ENCODE peak calls at places on chromosomes 6 and 20, in seven cellular contexts. W is transverse colon, K is tibial artery, T is heart right ventricle, G is cardiac fibroblast, S is fibroblast of pulmonary artery, H is kidney. Y is an unnamed sample.

GRCh38 chr6:142744836-142745235 is 200.1 kb downstream of the HIVEP2 start:
- DNase-seq in H (no peak), T (no peak), G (no peak), S (peak), K (no peak), W (no peak), Y (no peak)

GRCh38 chr6:41706876-41707564 is 28.4 kb downstream of the TFEB start:
- DNase-seq in S (peak), K (peak), W (no peak), G (peak), H (peak), T (no peak), Y (no peak)

GRCh38 chr20:46995561-46996142 is 101.0 kb downstream of the EYA2 start:
- DNase-seq in H (no peak), T (no peak), K (no peak), G (no peak), W (no peak), S (no peak), Y (peak)

GRCh38 chr6:26272171-26272631 is 92.8 kb upstream of the BTN3A2 start:
- DNase-seq in S (no peak), H (peak), T (peak), W (peak), G (no peak), K (no peak), Y (no peak)

GRCh38 chr20:45538209-45538798 is 978 bp downstream of the WFDC6 start:
- DNase-seq in G (no peak), S (no peak), K (no peak), H (no peak), W (no peak), T (no peak), Y (peak)

GRCh38 chr6:155432293-155432692 is 23.3 kb downstream of the NOX3 start:
- DNase-seq in K (no peak), H (no peak), S (no peak), G (no peak), T (no peak), W (no peak), Y (no peak)

GRCh38 chr20:58135441-58136170 is 92.8 kb downstream of the ANKRD60 start:
- DNase-seq in T (no peak), K (no peak), W (no peak), G (no peak), H (no peak), S (no peak), Y (no peak)

GRCh38 chr6:70413114-70413828 is at the start of gene FAM135A:
- DNase-seq in T (peak), W (peak), H (peak), G (peak), K (peak), S (peak), Y (peak)

GRCh38 chr6:89970609-89971337 is 76.5 kb downstream of the GJA10 start:
- DNase-seq in S (peak), W (no peak), H (peak), K (no peak), T (peak), G (peak), Y (no peak)

GRCh38 chr6:1760876-1761275 is 151.2 kb downstream of the FOXC1 start:
- DNase-seq in W (no peak), G (no peak), K (no peak), H (no peak), T (no peak), S (no peak), Y (no peak)

GRCh38 chr6:126140015-126140414 is 153.7 kb downstream of the TRMT11 start:
- DNase-seq in H (no peak), S (no peak), G (no peak), W (no peak), T (no peak), K (no peak), Y (no peak)

GRCh38 chr20:33431797-33432381 is 11.7 kb downstream of the SNTA1 start:
- DNase-seq in G (peak), S (peak), H (no peak), W (no peak), K (no peak), T (peak), Y (no peak)

GRCh38 chr20:52191132-52191435 is 495 bp downstream of the ZFP64 start:
- DNase-seq in T (no peak), K (no peak), S (no peak), G (no peak), H (peak), W (no peak), Y (no peak)

GRCh38 chr20:52193886-52194545 is 2.4 kb upstream of the ZFP64 start:
- DNase-seq in H (no peak), G (no peak), W (peak), S (no peak), T (no peak), K (no peak), Y (no peak)

GRCh38 chr20:52191436-52192295 is at the start of gene ZFP64:
- DNase-seq in W (peak), S (peak), G (peak), K (peak), H (peak), T (peak), Y (no peak)

GRCh38 chr20:52193133-52193532 is 1.6 kb upstream of the ZFP64 start:
- DNase-seq in H (no peak), T (no peak), W (no peak), S (no peak), K (no peak), G (no peak), Y (no peak)

DNA sequence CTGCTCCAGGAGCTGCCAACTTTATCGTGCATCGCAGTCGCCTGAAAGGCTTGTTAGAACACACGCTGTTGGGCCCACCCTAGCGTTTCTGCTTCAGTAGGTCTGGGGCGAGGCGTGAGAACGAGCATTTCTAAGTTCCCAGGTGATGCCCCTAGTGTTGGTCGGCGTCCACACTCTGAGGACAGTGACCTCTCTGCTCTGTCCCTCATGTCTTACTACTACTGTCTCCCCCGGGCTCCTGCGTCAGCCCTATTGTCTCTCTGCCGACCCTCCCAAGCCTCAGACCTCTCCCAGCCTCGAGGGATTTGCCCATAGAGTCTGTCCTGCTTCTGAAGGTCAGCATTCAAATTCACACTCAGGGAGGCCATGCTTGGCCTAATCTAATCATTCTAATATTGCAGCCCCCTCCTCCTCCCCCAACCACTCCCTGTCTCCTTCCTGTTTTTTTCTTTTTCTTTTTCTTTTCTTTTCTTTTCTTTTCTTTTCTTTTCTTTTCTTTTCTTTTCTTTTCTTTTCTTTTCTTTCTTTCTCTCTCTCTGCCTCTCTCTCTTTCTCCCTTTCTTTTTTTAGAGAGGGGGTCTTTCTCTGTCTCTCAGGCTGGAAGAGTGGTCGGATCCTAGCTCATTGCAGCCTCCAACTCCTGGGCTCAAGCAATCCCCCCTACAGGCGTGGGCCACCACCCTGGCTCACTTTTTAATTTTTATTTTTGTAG is 873 bp upstream of the ZFP64 start:
- DNase-seq in S (peak), K (no peak), W (no peak), T (peak), G (no peak), H (no peak), Y (no peak)
- TF ChIP-seq CTCF in S (no peak), K (no peak), W (no peak), T (no peak), G (peak), H (peak), Y (no peak)

GRCh38 chr20:48898896-48899513 is 22.5 kb upstream of the ARFGEF2 start:
- DNase-seq in G (no peak), H (no peak), S (no peak), K (no peak), T (no peak), W (no peak), Y (no peak)

GRCh38 chr20:48898210-48898609 is 23.3 kb upstream of the ARFGEF2 start:
- DNase-seq in W (no peak), H (no peak), S (no peak), K (no peak), T (no peak), G (peak), Y (no peak)

GRCh38 chr20:48901326-48901725 is 20.2 kb upstream of the ARFGEF2 start:
- DNase-seq in G (no peak), T (no peak), K (no peak), S (no peak), H (no peak), W (no peak), Y (no peak)

GRCh38 chr20:48897298-48898044 is 24.0 kb upstream of the ARFGEF2 start:
- DNase-seq in W (no peak), S (peak), G (peak), H (no peak), K (no peak), T (no peak), Y (no peak)

DNA sequence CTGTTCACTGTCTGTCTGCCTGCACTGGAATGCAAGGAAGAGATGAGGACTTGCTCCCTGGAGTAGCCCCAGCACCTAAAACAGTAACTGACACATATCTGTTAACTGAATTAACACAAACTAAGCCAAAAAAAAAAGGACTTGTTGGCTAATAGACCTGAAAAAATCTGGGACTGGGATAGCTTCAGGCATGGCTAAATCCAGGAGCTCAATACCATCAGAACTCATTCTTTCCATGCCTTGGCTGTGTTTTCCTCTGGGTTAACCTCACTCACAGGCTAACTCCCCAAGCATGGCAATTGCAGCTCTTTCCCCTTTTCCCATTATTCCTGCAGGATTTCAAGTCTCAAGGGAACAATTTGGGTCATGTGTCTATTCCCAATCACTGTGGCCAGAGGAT is 21.6 kb upstream of the ARFGEF2 start:
- DNase-seq in W (no peak), S (no peak), H (no peak), G (no peak), K (no peak), T (no peak), Y (no peak)
- TF ChIP-seq CTCF in W (no peak), S (no peak), H (no peak), G (no peak), K (no peak), T (no peak), Y (no peak)

DNA sequence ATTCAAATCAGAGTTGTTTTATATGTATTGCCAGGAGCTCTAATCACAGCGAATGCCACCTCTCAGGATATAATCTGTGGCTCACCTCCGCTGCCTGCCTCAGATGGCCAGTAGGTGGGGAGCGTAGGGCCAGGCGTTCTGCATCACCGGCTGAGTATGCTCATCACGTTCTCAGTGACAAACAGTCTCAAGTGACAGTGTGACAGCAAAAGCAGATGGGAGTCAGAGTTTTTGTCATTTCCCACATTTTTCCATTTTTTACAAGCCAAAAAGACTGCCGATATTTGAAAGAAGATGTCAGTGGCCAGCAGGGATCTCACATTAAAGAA is 208.7 kb downstream of the ALDH8A1 start:
- DNase-seq in G (no peak), S (no peak), H (peak), K (no peak), W (no peak), T (no peak), Y (no peak)
- TF ChIP-seq CTCF in G (peak), S (peak), H (peak), K (no peak), W (no peak), T (peak), Y (no peak)

GRCh38 chr6:168133707-168134398 is 54.8 kb upstream of the FRMD1 start:
- DNase-seq in S (peak), T (no peak), H (peak), G (no peak), W (no peak), K (no peak), Y (no peak)

GRCh38 chr6:168131464-168132415 is 52.7 kb upstream of the FRMD1 start:
- DNase-seq in W (no peak), H (peak), T (no peak), K (no peak), S (no peak), G (no peak), Y (no peak)

GRCh38 chr6:168134399-168135201 is 55.6 kb upstream of the FRMD1 start:
- DNase-seq in G (no peak), S (no peak), H (peak), K (no peak), T (no peak), W (no peak), Y (no peak)

GRCh38 chr6:168132531-168133184 is 53.6 kb upstream of the FRMD1 start:
- DNase-seq in W (no peak), K (peak), T (peak), H (peak), G (peak), S (peak), Y (no peak)

DNA sequence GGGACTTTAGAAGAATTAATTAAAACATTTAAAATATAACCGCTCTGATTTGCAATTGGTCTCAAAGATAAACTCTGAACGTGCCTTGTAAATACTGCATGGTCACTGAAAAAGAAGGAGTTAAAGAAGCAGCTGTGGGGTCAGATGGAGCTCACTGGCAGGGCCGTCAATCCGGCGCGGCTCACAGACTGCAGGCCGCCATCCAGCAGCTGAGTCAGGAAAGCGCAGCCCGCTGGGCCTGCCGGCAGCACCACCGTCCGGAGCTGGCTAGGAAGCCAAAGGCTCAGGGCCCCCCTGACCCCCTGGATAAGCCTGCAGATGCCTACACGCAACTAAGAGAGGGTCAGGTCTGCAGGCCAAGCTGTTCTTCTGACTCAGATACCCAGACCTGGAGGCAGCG is 54.2 kb upstream of the FRMD1 start:
- DNase-seq in S (peak), H (peak), T (peak), K (no peak), W (no peak), G (peak), Y (no peak)
- TF ChIP-seq CTCF in S (no peak), H (no peak), T (peak), K (peak), W (no peak), G (no peak), Y (no peak)

GRCh38 chr6:100176321-100176950 is 182.4 kb upstream of the MCHR2 start:
- DNase-seq in T (no peak), S (peak), G (peak), W (no peak), H (peak), K (peak), Y (no peak)
- TF ChIP-seq CTCF in T (peak), S (peak), G (peak), W (no peak), H (peak), K (no peak), Y (peak)

DNA sequence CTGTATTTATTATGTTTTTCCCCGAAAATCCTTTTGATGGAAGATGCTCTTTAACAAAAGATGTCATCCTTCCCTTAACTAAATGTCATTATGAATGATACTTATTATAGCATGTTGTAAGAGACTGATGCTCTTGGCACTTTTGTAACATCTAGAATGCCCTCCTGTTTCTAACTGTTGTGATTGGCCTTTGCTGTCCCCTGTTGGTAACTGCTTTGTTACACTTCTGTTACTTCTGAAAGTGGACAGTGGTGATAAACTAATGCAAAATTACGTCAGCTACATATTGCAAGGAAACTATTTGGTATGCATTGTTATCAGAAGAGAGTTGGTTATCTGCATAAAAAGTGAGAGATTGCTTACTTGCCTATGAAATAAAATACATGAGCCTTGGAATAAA is 5.8 kb downstream of the TTK start:
- DNase-seq in W (no peak), G (no peak), K (no peak), T (no peak), S (no peak), H (no peak), Y (no peak)
- TF ChIP-seq CTCF in W (no peak), G (no peak), K (no peak), T (no peak), S (no peak), H (no peak), Y (no peak)

GRCh38 chr20:34529742-34530141 is 13.5 kb downstream of the DYNLRB1 start:
- DNase-seq in S (no peak), H (no peak), G (no peak), T (no peak), K (peak), W (no peak), Y (no peak)

GRCh38 chr20:34526466-34526865 is 10.2 kb downstream of the DYNLRB1 start:
- DNase-seq in G (no peak), K (no peak), W (no peak), T (no peak), H (no peak), S (no peak), Y (no peak)

GRCh38 chr20:34530342-34530741 is 14.1 kb downstream of the DYNLRB1 start:
- DNase-seq in G (no peak), T (no peak), K (peak), W (no peak), S (no peak), H (no peak), Y (no peak)

GRCh38 chr20:34527016-34527415 is 10.8 kb downstream of the DYNLRB1 start:
- DNase-seq in W (no peak), T (no peak), S (no peak), H (no peak), K (no peak), G (no peak), Y (no peak)

GRCh38 chr20:34528921-34529297 is 12.7 kb downstream of the DYNLRB1 start:
- DNase-seq in G (peak), K (peak), H (no peak), W (no peak), T (peak), S (peak), Y (no peak)
- TF ChIP-seq CTCF in G (no peak), K (peak), H (no peak), W (no peak), T (peak), S (no peak), Y (no peak)